ENCODE peak calls at places on chromosomes 4 and X, in six cellular contexts. M is keratinocyte, D is endothelial cell of umbilical vein, N is foreskin fibroblast, R is choroid plexus epithelial cell, T is small intestine. P is an unnamed sample.

GRCh38 chr4:122602277-122603142 is 18.4 kb downstream of the IL21 start:
- DNase-seq in N (peak; percentile 30), D (peak; percentile 58), R (peak; percentile 74), M (no peak), T (peak; percentile 21), P (no peak)

GRCh38 chrX:84735025-84735424 is 232.8 kb upstream of the HDX start:
- DNase-seq in D (no peak), R (peak; percentile 33), N (no peak), M (peak; percentile 61), T (no peak), P (no peak)

GRCh38 chr4:121706595-121707021 is 9.8 kb upstream of the ANXA5 start:
- DNase-seq in D (no peak), N (peak; percentile 72), R (peak; percentile 83), T (no peak), M (no peak), P (no peak)

GRCh38 chr4:101345596-101346311 is 1.6 kb downstream of the PPP3CA start:
- DNase-seq in R (peak; percentile 54), T (peak; percentile 20), M (no peak), N (peak; percentile 38), D (peak; percentile 50), P (no peak)

GRCh38 chr4:108247511-108248088 is 78.9 kb upstream of the LEF1 start:
- DNase-seq in M (no peak), D (peak; percentile 10), T (no peak), N (no peak), R (peak; percentile 13), P (no peak)

GRCh38 chr4:138938371-138938699 is 77.2 kb upstream of the NOCT start:
- DNase-seq in D (peak; percentile 59), R (peak; percentile 79), N (peak; percentile 32), T (peak; percentile 19), M (no peak), P (no peak)

GRCh38 chrX:47197526-47197925 is 3.9 kb downstream of the UBA1 start:
- DNase-seq in N (no peak), D (no peak), R (no peak), T (no peak), M (no peak), P (no peak)

GRCh38 chr4:115396034-115396433 is 282.6 kb upstream of the NDST4 start:
- DNase-seq in T (no peak), R (no peak), M (no peak), D (no peak), N (no peak), P (no peak)

GRCh38 chr4:60729194-60729593 is 470.9 kb upstream of the ADGRL3 start:
- DNase-seq in N (no peak), D (no peak), T (no peak), R (peak; percentile 28), M (peak; percentile 15), P (no peak)

GRCh38 chr4:100087743-100088142 is 102.5 kb downstream of the DDIT4L start:
- DNase-seq in D (no peak), N (peak; percentile 17), T (no peak), M (no peak), R (no peak), P (no peak)

GRCh38 chr4:152929888-152930287 is 6.2 kb upstream of the FHDC1 start:
- DNase-seq in M (no peak), T (no peak), D (no peak), R (no peak), N (no peak), P (no peak)
- H3K4me3 ChIP-seq in M (no peak overlapping the region), T (no peak overlapping the region), D (no peak overlapping the region), R (no peak overlapping the region), N (no peak overlapping the region), P (no peak overlapping the region)

DNA sequence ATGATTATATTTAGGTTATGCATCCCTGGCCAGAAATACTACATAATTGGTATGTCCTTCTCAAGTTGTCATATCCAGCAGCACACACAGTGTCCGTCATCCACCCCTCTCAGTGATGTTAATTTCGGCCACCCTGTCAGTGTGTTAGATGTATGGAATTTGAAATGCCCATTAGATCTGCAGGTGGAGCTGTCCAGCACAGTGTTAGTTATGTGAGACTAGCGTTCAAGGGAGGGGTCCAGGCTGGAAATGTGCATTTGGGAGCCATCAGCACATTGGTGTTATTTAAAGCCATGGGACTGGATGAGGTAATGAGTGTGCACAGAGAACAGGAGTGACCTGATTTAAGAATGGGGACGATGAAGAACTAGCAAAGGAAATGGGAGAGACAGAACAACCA is 22.4 kb downstream of the ANAPC4 start:
- DNase-seq in D (no peak), R (no peak), N (no peak), T (no peak), M (no peak), P (no peak)
- H3K4me3 ChIP-seq in D (no peak overlapping the region), R (no peak overlapping the region), N (no peak overlapping the region), T (no peak overlapping the region), M (no peak overlapping the region), P (no peak overlapping the region)

GRCh38 chr4:145909331-145909730 is 29.3 kb downstream of the ZNF827 start:
- DNase-seq in N (no peak), T (peak; percentile 91), D (no peak), R (no peak), M (no peak), P (peak; percentile 71)
- H3K4me3 ChIP-seq in N (no peak overlapping the region), T (peak overlapping the region; percentile 31), D (no peak overlapping the region), R (no peak overlapping the region), M (no peak overlapping the region), P (peak overlapping the region; percentile 30)

GRCh38 chrX:65695849-65696248 is 28.4 kb downstream of the MSN start:
- DNase-seq in R (no peak), M (no peak), D (no peak), T (no peak), N (no peak), P (no peak)
- H3K4me3 ChIP-seq in R (no peak overlapping the region), M (no peak overlapping the region), D (no peak overlapping the region), T (no peak overlapping the region), N (no peak overlapping the region), P (no peak overlapping the region)

GRCh38 chrX:71148278-71148663 is 3.6 kb downstream of the NLGN3 start:
- DNase-seq in T (no peak), M (no peak), D (no peak), N (no peak), R (no peak), P (no peak)
- H3K4me3 ChIP-seq in T (no peak overlapping the region), M (no peak overlapping the region), D (no peak overlapping the region), N (no peak overlapping the region), R (no peak overlapping the region), P (no peak overlapping the region)

GRCh38 chrX:131763674-131764073 is 219.8 kb downstream of the OR13H1 start:
- DNase-seq in N (no peak), D (no peak), T (no peak), M (no peak), R (no peak), P (no peak)

GRCh38 chrX:131762802-131763234 is 218.9 kb downstream of the OR13H1 start:
- DNase-seq in M (no peak), D (no peak), N (no peak), R (no peak), T (no peak), P (peak; percentile 61)

DNA sequence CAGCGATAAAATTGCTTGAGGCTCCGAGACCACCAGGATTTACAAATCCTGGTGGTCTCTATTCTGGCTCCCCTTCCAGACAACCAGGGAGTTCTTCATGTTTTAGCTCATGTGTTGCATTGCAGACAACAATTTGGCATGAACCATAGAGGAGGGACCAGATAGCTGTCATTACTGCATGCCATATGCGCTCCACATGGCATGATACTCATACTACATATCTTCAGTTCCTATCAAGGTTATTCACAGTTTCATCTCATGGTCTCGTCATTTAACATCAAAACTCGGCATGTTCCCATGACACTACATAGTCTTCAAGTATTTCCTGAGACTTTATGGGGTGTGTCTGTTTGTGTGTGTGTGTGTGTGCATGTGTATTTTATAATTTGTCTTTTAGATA is 220.3 kb downstream of the OR13H1 start:
- DNase-seq in M (no peak), R (no peak), T (no peak), D (no peak), N (no peak), P (no peak)
- H3K4me3 ChIP-seq in M (no peak overlapping the region), R (no peak overlapping the region), T (peak overlapping the region; percentile 27), D (no peak overlapping the region), N (no peak overlapping the region), P (no peak overlapping the region)